ENCODE peak calls at places on chromosome 11, in seven cellular contexts. L is epithelial cell of esophagus, B is PC-3, Q is brain microvascular endothelial cell, G is neural progenitor cell, C is A673, Z is retinal pigment epithelial cell. N is an unnamed sample.

GRCh38 chr11:77299528-77299993 is 1.9 kb downstream of the GDPD4 start:
- DNase-seq in L (peak), B (peak), Q (no peak), G (no peak), C (no peak), Z (no peak), N (no peak)

GRCh38 chr11:134742228-134742612 is 330.2 kb upstream of the B3GAT1 start:
- DNase-seq in L (no peak), B (no peak), Q (peak), G (no peak), C (no peak), Z (no peak), N (peak)

GRCh38 chr11:9330387-9331384 is 16.3 kb upstream of the TMEM41B start:
- DNase-seq in L (peak), B (peak), Q (no peak), G (no peak), C (no peak), Z (no peak), N (no peak)

GRCh38 chr11:79412761-79413160 is 28.1 kb downstream of the TENM4 start:
- DNase-seq in L (peak), B (no peak), Q (no peak), G (no peak), C (no peak), Z (no peak), N (no peak)

GRCh38 chr11:114972105-114972504 is 293.8 kb downstream of the NXPE2 start:
- DNase-seq in L (no peak), B (no peak), Q (no peak), G (no peak), C (no peak), Z (no peak), N (no peak)

GRCh38 chr11:63874511-63874910 is 35.6 kb downstream of the MARK2 start:
- DNase-seq in L (no peak), B (no peak), Q (no peak), G (no peak), C (no peak), Z (no peak), N (no peak)

GRCh38 chr11:107756553-107756952 is 44.7 kb upstream of the SLN start:
- DNase-seq in L (no peak), B (no peak), Q (no peak), G (peak), C (no peak), Z (no peak), N (no peak)

GRCh38 chr11:848380-848931 is 5.8 kb downstream of the TSPAN4 start:
- DNase-seq in L (peak), B (no peak), Q (no peak), G (peak), C (peak), Z (no peak), N (peak)

GRCh38 chr11:76589945-76590630 is 80.5 kb downstream of the LRRC32 start:
- DNase-seq in L (no peak), B (no peak), Q (no peak), G (peak), C (no peak), Z (no peak), N (no peak)

GRCh38 chr11:69489746-69490365 is 8.4 kb downstream of the LINC01488 start:
- DNase-seq in L (no peak), B (no peak), Q (no peak), G (no peak), C (no peak), Z (no peak), N (no peak)

GRCh38 chr11:108497317-108498045 is 703 bp downstream of the POGLUT3 start:
- DNase-seq in L (peak), B (peak), Q (peak), G (peak), C (peak), Z (peak), N (peak)

DNA sequence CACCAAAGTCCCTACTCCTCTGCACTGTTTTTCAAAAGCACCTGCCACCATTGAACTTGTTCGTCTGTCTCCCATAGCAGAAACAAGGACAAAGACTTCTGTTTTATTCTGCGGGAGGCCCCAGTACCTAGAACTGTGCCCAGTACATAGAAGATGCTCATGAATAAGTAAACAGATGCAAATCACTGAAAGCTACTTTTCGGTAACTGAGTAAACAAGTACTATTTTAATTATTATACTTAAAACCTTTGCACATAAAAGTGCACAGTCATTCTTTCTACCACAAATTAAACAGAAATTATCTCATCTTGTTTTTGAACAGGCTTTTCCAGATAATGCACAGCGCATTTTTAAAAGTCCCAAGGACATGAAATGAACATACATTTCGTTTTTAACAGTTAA is 3.8 kb downstream of the NAP1L4 start:
- DNase-seq in L (no peak), B (peak), Q (no peak), G (no peak), C (no peak), Z (no peak), N (no peak)
- H3K4me3 ChIP-seq in L (peak), B (peak), Q (no peak), G (no peak), C (peak), Z (peak), N (peak)

DNA sequence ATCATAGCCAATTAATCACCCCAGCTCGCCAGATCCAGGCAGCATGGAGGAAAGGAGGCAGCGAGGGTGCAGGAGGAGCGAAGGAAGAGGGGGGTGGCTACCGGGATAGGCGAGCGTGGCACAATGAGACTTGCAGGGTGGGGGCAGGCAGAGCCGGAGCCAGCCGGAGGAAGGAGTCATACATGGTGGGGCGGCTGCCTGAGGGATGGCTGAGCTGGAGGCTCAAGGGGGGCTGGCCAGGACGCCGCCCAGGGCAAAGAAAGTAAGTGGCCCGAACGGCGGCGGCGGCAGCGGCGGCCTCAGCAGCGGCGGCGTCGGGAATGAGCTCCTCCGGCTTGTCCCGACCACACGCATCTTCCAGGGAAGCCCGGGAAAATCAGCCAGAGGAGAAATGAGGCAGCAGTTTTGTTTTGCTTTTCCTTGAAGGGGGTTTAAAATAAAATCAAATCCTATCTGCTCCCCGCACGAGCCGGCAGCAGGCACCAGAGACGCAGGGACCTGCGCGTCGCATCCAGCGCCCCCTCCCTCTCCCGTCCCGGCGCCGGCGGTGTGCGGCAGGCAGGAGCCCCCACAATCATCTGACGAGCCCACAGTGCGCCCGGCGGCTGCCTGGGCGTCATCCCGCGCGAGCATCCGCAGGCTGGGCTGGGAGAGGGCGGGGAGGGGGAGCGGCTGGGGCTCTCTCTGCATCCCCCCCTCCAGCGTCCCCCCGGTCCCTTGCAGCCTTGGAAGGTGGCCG is 263.6 kb downstream of the CTTN start:
- DNase-seq in L (no peak), B (no peak), Q (no peak), G (peak), C (no peak), Z (no peak), N (no peak)
- H3K4me3 ChIP-seq in L (no peak), B (no peak), Q (no peak), G (peak), C (peak), Z (no peak), N (no peak)

DNA sequence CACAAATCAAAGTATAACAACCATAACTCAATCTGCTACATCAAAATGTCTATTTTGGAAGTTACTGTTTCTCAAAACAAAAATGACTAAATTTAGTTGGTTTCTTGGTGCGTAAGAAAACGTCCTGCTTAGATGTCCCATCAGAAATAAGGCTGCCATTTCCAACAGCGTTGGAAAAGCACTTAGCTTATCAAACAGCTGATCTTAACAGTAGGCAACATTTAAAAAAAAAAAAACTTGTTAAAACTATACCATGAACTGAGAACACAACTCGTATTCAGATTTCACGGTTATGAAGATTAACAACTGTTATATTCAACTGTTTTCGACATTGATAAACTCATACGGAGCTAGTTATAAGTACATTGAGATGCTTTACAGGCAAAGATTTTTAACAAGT is 2.4 kb downstream of the CEP57 start:
- DNase-seq in L (no peak), B (no peak), Q (no peak), G (no peak), C (no peak), Z (no peak), N (no peak)
- H3K4me3 ChIP-seq in L (no peak), B (peak), Q (no peak), G (no peak), C (peak), Z (no peak), N (no peak)

GRCh38 chr11:74011360-74012071 is 2.6 kb upstream of the UCP3 start:
- DNase-seq in L (no peak), B (no peak), Q (peak), G (no peak), C (no peak), Z (no peak), N (peak)
- H3K4me3 ChIP-seq in L (no peak), B (no peak), Q (no peak), G (no peak), C (no peak), Z (no peak), N (no peak)

DNA sequence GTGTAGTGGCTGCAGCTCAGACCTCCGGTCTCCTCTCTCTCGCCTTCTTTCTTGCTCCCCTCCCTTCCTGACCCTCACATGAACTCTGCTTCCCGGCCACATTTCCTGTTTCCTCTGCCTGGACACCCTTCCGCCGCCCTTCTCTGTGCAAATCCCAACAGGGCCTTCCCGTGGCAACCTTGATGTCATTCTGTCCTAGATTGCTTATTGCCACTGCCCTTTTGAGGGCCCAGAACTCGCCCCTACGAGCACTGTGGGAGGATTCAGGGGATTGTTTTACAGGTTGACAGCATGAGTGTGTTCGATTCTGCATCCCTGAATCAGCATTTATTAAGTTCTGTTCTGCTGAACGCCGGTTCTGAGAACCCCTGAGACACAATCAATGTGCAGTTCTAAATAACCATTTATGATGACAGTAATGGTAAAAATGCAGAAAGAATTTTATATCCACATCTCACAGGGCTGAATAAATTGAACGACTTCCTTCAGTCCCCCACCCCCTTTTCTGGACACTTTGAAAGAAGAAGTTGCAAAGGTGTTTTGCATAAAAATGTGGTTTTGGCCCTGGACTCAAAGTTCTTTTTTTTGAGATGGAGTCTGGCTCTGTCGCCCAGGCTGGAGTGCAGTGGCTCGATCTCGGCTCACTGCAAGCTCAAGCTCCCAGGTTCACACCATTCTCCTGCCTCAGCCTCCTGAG is 6.4 kb downstream of the BATF2 start:
- DNase-seq in L (no peak), B (no peak), Q (peak), G (no peak), C (no peak), Z (no peak), N (peak)
- H3K4me3 ChIP-seq in L (no peak), B (no peak), Q (no peak), G (no peak), C (no peak), Z (no peak), N (no peak)

DNA sequence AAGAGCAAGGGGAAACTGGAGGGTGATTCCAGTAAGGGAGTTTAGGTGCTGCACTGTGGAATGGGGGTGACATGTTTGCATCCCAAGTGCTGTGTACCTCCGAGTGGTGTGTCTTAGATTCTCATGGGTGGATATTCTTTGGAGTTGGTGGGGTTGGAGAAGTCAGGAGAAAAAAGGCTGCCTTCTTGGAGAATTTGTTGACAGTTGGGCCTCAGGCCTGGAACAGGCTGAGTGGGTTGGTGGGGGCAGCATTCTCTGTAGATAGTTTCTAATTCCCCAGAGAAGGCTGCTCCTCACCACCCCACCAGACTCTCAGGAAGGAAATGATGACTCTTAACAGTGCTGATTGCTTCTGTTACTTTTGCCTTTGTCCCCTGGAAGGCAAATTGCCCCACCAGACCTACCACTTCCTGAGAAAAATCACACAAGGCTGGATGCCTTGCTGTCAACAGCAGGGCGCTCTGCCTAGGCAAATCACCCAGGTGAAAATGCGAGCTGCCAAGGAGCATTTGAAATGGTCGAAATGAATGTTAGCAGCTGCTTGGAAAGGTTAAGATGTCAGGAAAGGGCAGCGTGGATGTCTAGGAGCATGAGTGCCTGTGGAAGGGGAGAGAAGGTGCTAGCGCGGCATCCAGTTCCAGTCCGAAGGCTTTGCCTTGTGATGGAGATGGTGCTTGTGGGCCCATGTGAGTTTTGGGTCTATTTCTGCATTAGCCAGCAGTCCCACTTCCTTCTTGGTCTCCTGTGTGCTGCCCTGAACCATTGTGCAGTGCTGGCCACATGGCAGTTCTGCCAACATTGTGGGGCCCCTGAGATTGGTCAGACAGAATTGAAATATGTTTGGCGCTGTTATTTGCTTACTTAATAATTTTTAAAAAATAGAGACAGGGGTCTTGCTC is 29.7 kb upstream of the SORL1-AS1 start:
- DNase-seq in L (peak), B (no peak), Q (no peak), G (no peak), C (peak), Z (no peak), N (no peak)
- H3K4me3 ChIP-seq in L (no peak), B (no peak), Q (no peak), G (no peak), C (no peak), Z (no peak), N (no peak)

GRCh38 chr11:7485136-7485853 is at the start of gene OLFML1:
- DNase-seq in L (no peak), B (no peak), Q (no peak), G (no peak), C (no peak), Z (no peak), N (peak)

GRCh38 chr11:7488681-7489080 is 3.4 kb downstream of the OLFML1 start:
- DNase-seq in L (no peak), B (no peak), Q (no peak), G (no peak), C (no peak), Z (no peak), N (no peak)

GRCh38 chr11:7485854-7486425 is 634 bp downstream of the OLFML1 start:
- DNase-seq in L (no peak), B (no peak), Q (no peak), G (no peak), C (no peak), Z (no peak), N (no peak)

GRCh38 chr11:7486731-7487130 is 1.4 kb downstream of the OLFML1 start:
- DNase-seq in L (no peak), B (no peak), Q (no peak), G (no peak), C (no peak), Z (no peak), N (no peak)

DNA sequence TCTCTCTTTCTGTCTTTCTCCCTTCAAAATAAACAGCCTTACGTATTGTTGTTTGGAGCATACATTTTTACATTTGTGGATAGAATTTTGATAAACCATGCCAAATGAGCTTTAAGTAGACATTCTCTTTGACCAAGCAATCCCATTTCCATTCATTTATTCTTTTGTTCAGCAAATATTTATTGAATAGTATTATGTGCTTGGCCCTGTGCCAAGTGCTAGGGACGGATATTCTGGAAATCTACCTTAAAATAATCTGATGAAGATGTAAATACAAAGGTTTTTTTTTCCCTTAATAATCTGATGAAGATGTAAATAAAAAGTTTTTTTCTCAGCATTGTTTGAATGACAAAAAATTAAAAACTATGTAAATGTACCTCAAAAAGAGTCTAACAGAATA is 2.1 kb downstream of the OLFML1 start:
- DNase-seq in L (no peak), B (no peak), Q (no peak), G (no peak), C (no peak), Z (no peak), N (no peak)
- H3K4me3 ChIP-seq in L (no peak), B (no peak), Q (no peak), G (no peak), C (no peak), Z (no peak), N (no peak)

GRCh38 chr11:75474240-75474639 is 41.2 kb upstream of the KLHL35 start:
- DNase-seq in L (no peak), B (no peak), Q (no peak), G (no peak), C (peak), Z (no peak), N (no peak)

GRCh38 chr11:75473684-75474083 is 40.7 kb upstream of the KLHL35 start:
- DNase-seq in L (no peak), B (no peak), Q (no peak), G (no peak), C (no peak), Z (no peak), N (no peak)

GRCh38 chr11:75475767-75476650 is 43.0 kb upstream of the KLHL35 start:
- DNase-seq in L (peak), B (peak), Q (peak), G (no peak), C (no peak), Z (no peak), N (peak)

GRCh38 chr11:75476716-75477613 is 44.0 kb upstream of the KLHL35 start:
- DNase-seq in L (no peak), B (no peak), Q (no peak), G (no peak), C (no peak), Z (no peak), N (no peak)

DNA sequence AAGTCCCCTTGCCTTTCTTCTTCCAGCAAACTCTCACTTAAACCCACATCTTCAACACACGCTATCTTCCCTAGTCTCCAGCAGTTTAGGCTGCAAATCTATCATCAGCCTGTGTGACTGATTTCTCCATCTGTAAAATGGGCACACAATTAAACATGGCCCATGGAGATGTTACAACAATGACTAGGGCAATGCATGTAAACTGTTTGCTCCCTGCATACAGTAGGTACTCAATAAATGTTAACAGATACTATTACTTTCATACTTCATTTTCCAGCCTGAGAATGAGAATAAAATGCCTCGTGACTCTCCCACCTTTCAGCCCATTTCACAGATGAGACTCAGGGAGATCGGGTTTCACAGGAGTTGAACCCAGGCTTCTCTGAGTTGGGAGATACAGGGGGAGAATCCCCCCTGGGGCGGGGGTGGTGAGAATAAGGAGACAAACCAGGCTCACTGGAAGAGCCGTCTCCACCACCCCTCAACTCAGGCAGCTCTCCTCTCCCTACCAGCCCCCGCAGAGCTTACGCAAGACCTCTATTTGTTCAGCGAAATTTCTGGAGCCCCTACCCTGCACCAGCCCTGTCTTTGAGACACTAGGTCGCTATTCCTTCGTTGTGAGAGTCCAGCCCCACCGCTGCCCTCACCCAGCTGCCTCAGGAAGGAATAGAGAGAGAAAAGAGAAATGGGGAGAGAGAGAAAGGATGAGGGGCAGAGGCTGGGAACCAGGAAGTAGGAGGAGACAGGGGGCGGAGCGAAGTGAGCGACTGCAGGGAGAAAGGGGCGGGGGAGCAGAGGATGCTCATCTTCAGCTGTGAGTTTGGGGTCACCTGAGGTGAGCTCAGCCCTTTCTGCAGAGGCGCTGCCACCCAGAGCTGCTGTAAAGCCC is 42.1 kb upstream of the KLHL35 start:
- DNase-seq in L (no peak), B (no peak), Q (peak), G (peak), C (peak), Z (no peak), N (peak)
- H3K4me3 ChIP-seq in L (no peak), B (no peak), Q (peak), G (no peak), C (peak), Z (no peak), N (peak)